ENCODE peak calls at places on chromosome 19, in four cellular contexts. U is K562, V is WTC11, I is HepG2. R is an unnamed sample.

GRCh38 chr19:53086949-53087348 is 16.3 kb downstream of the ZNF160 start:
- DNase-seq in U (no peak), V (no peak), I (no peak), R (no peak)

GRCh38 chr19:14517840-14518505 is at the start of gene DNAJB1:
- DNase-seq in U (peak; percentile 89), V (peak; percentile 58), I (peak; percentile 38), R (peak; percentile 69)

GRCh38 chr19:35618857-35619256 is 6.3 kb downstream of the HAUS5 start:
- DNase-seq in U (no peak), V (peak; percentile 52), I (no peak), R (no peak)

GRCh38 chr19:47891923-47892666 is 6.0 kb upstream of the SULT2A1 start:
- DNase-seq in U (peak; percentile 78), V (no peak), I (peak; percentile 99), R (no peak)

GRCh38 chr19:29329460-29330134 is 116.6 kb upstream of the UQCRFS1 start:
- DNase-seq in U (peak; percentile 24), V (peak; percentile 72), I (peak; percentile 15), R (peak; percentile 19)

GRCh38 chr19:2209408-2209807 is 26.7 kb downstream of the PLEKHJ1 start:
- DNase-seq in U (no peak), V (no peak), I (no peak), R (no peak)

GRCh38 chr19:9323557-9323918 is 441 bp upstream of the ZNF559 start:
- DNase-seq in U (peak; percentile 55), V (peak; percentile 36), I (peak; percentile 81), R (peak; percentile 21)

GRCh38 chr19:53424968-53425597 is 6.7 kb upstream of the ZNF761 start:
- DNase-seq in U (peak; percentile 71), V (peak; percentile 85), I (peak; percentile 67), R (peak; percentile 40)

GRCh38 chr19:40530091-40530901 is 46.4 kb upstream of the SHKBP1 start:
- DNase-seq in U (peak; percentile 97), V (peak; percentile 81), I (no peak), R (peak; percentile 74)
- TF ChIP-seq SP1 in U (no peak), V (peak; percentile 68), I (no peak), R (no peak)

GRCh38 chr19:3720533-3720917 is 12.3 kb downstream of the TJP3 start:
- DNase-seq in U (peak; percentile 48), V (no peak), I (no peak), R (no peak)

GRCh38 chr19:3712663-3713531 is 4.7 kb downstream of the TJP3 start:
- DNase-seq in U (no peak), V (no peak), I (no peak), R (no peak)

GRCh38 chr19:3721131-3721899 is 13.1 kb downstream of the TJP3 start:
- DNase-seq in U (peak; percentile 98), V (peak; percentile 99), I (peak; percentile 59), R (peak; percentile 94)

GRCh38 chr19:3719868-3720532 is 11.8 kb downstream of the TJP3 start:
- DNase-seq in U (no peak), V (no peak), I (no peak), R (no peak)

DNA sequence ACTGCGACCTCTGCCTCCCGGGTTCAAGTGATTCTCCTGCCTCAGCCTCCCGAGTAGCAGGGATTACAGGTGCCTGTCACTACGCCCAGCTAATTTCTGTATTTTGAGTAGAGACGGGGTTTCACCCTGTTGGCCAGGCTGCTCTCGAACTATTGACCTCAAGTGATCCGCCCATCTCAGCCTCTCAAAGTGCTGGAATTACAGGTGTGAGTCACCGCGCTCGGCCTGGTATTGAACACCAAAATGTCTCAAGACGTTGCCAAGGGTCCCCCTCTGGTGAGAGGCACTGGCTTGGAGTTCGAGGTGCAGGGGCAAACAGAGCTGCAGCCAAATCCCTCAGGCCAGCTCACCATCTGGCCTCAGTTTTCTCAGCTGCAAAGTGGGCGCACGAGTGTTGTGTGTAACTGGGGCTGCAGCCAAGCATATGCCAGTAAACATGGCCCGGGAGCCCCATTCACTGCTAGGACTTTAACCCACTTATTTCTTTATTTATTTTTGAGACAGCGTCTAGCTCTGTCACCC is 8.0 kb downstream of the TJP3 start:
- DNase-seq in U (no peak), V (no peak), I (no peak), R (no peak)
- TF ChIP-seq ELF4 in U (no peak), V (no peak), I (no peak), R (no peak)

DNA sequence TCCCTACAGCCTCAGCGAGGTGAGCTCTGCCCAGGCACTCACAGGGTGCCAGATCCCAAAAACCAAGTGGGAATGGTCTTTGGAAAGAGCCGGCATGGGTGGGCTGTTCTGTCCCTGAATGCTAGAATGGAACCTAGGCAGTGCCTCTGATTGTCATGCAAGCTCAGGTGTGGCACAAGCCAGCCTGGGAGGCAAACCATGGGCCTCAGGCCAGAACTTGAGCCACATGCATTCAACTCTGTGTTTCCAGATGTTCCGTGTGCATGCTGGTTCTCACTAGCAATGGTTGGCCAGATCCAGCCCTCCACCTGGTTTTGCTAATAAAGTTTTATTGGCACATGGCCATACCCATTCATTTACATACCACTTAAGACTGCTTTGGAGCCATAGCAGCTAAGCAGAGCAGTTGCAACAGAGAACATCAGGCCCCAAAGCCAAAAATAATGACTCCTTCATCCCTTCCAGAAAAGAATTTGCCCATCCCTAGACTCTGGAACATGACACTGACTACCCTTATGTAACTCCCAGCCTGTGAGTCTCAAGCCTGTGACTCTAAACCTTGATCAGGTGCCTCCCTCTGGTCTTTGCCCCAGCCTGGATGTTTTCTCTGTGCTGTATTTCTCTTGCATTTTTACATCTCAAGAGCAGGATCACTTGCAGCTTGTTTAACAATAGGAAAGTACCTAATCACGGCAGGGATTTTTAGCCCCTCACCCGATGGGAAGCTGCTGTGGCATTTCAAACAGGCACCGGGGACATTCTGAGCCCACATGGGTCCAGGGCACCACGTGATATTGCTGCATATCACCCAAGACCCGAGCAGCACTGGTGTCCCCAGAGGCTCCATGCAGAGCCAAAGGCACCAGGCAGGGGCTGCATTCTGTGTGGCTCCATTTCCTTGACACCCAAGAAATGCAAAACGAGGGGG is 55.4 kb upstream of the USE1 start:
- DNase-seq in U (no peak), V (peak; percentile 59), I (peak; percentile 56), R (no peak)
- TF ChIP-seq SP1 in U (no peak), V (peak; percentile 36), I (no peak), R (no peak)

GRCh38 chr19:3969435-3970312 is 1.2 kb downstream of the DAPK3 start:
- DNase-seq in U (no peak), V (peak; percentile 40), I (peak; percentile 54), R (peak; percentile 33)
- TF ChIP-seq ELF4 in U (no peak), V (no peak), I (no peak), R (no peak)

GRCh38 chr19:46481947-46482346 is 10.6 kb upstream of the PNMA8A start:
- DNase-seq in U (no peak), V (no peak), I (no peak), R (no peak)
- TF ChIP-seq SP1 in U (no peak), V (no peak), I (no peak), R (no peak)

GRCh38 chr19:31146546-31147183 is 202.6 kb downstream of the TSHZ3 start:
- DNase-seq in U (no peak), V (peak; percentile 23), I (no peak), R (no peak)
- TF ChIP-seq ELF4 in U (no peak), V (no peak), I (no peak), R (no peak)

GRCh38 chr19:1000095-1000494 is at the start of gene GRIN3B:
- DNase-seq in U (peak; percentile 85), V (peak; percentile 90), I (peak; percentile 43), R (peak; percentile 83)

GRCh38 chr19:999379-999719 is 870 bp upstream of the GRIN3B start:
- DNase-seq in U (no peak), V (no peak), I (no peak), R (no peak)

GRCh38 chr19:1002600-1002999 is 2.4 kb downstream of the GRIN3B start:
- DNase-seq in U (no peak), V (no peak), I (no peak), R (no peak)

GRCh38 chr19:1001538-1002166 is 1.4 kb downstream of the GRIN3B start:
- DNase-seq in U (peak; percentile 78), V (peak; percentile 89), I (no peak), R (peak; percentile 65)

GRCh38 chr19:1000591-1001537 is 645 bp downstream of the GRIN3B start:
- DNase-seq in U (no peak), V (no peak), I (no peak), R (no peak)
- TF ChIP-seq SP1 in U (no peak), V (peak; percentile 6), I (no peak), R (no peak)

R was measured in HEK293T.